ENCODE peak calls at places on chromosomes 4 and X, in four cellular contexts. T is cardiac muscle cell, O is SJSA1, S is IMR-90. U is an unnamed sample. For H3K4me1 and H3K27me3, the result is how much of the 10 kb centered on the place peaks cover.

GRCh38 chrX:41301438-41301824 is 32.5 kb upstream of the DDX3X start:
- DNase-seq in T (no peak), O (peak), S (no peak), U (no peak)

GRCh38 chrX:136268051-136269048 is 17.1 kb upstream of the MAP7D3 start:
- DNase-seq in T (peak), O (no peak), S (peak), U (no peak)

GRCh38 chr4:55397521-55398321 is 2.0 kb downstream of the TMEM165 start:
- DNase-seq in T (no peak), O (no peak), S (peak), U (no peak)

GRCh38 chr4:41136456-41136855 is 77.9 kb downstream of the APBB2 start:
- DNase-seq in T (no peak), O (no peak), S (no peak), U (no peak)

GRCh38 chr4:22389240-22389871 is 126.5 kb downstream of the ADGRA3 start:
- DNase-seq in T (peak), O (peak), S (peak), U (peak)

GRCh38 chr4:108622022-108622421 is 1.6 kb downstream of the RPL34 start:
- DNase-seq in T (no peak), O (no peak), S (no peak), U (no peak)

GRCh38 chrX:109774136-109774535 is 41.1 kb upstream of the ACSL4 start:
- DNase-seq in T (no peak), O (no peak), S (no peak), U (no peak)

GRCh38 chr4:27692098-27692679 is 831.5 kb downstream of the STIM2 start:
- DNase-seq in T (peak), O (peak), S (peak), U (no peak)

GRCh38 chr4:129403848-129404247 is 307.9 kb downstream of the C4orf33 start:
- DNase-seq in T (no peak), O (no peak), S (no peak), U (no peak)
- H3K4me3 ChIP-seq in T (no peak), O (no peak), S (no peak), U (no peak)

GRCh38 chr4:52941450-52941849 is 79.3 kb downstream of the RASL11B start:
- DNase-seq in T (no peak), O (no peak), S (no peak), U (no peak)
- H3K4me1 ChIP-seq in T (under half), O (under half), S (under half), U (under half)

GRCh38 chrX:28124416-28124815 is 143.2 kb upstream of the DCAF8L1 start:
- DNase-seq in T (no peak), O (no peak), S (peak), U (no peak)
- H3K27me3 ChIP-seq in T (under half), O (under half), S (under half), U (under half)

GRCh38 chrX:120549483-120550452 is 11.0 kb downstream of the CUL4B start:
- DNase-seq in T (no peak), O (peak), S (peak), U (no peak)
- H3K4me3 ChIP-seq in T (no peak), O (no peak), S (peak), U (no peak)

DNA sequence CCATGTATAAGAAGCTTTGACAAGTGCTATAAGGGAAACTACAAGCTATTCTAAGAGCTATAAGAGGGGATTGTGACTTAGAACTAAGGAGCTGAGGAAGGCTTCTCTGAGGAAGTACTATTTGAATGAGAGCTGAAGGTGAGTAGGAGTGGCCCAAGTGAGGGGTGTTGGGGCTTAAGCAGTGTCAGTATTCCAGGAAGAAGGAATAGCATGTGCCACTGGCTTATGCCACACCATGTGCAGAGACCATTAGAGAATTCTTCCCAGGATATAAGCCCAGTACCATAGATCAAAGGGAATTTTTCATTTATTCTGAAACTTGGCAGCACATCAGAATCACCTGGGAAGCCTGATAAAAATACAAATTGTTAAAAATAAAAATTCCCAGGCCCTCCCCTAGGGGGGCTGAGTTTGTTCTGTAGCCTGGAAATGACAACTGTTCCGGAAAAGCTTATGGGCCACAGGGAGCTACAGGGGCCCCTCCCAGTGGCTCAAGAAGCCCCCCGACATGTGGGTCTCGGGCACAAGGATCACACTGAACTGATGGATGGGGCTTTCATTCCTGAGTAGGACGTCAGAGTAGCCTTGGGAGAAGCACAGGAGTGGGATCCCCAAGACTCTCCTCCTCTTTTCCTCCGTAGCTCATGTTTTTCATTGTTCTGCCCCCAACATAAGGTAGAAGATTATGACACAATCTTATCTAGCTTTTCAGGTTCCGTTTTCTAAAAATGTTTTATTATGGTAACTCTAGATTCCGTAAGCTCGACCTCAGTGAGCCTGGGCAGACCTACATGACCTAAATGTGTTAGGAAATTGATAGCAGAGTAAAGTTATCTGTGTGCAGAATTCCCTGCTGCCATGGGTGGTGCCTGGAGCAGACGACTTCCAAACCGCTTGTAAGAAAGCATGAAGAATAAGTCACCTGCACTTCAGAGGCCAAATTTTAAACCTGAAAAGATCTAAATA is 119.3 kb downstream of the AFF1 start:
- DNase-seq in T (no peak), O (no peak), S (no peak), U (no peak)
- H3K4me1 ChIP-seq in T (under half), O (under half), S (under half), U (under half)

GRCh38 chr4:42265782-42266602 is 113.5 kb upstream of the BEND4 start:
- DNase-seq in T (no peak), O (no peak), S (no peak), U (no peak)
- H3K27me3 ChIP-seq in T (under half), O (under half), S (under half), U (under half)

DNA sequence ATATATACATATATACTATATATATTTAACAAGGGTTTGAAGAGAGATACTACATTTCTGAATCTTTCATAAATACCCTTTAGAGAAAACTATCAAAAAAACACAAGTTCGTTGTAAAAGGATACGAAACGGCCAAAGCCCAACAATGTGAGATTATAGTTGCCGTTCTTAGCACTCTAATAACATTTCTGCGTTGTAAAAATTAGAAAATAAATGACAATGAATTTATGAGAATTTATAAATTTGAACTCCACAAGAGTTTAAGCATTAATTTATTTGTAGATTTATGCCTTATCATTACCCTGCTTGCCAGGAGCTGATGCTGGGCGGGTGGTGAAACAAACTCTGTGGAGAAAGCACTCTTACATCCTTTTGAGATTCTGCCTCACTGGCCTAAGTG is 1.1 kb downstream of the WDR17 start:
- DNase-seq in T (no peak), O (no peak), S (no peak), U (no peak)
- H3K4me3 ChIP-seq in T (no peak), O (no peak), S (no peak), U (no peak)

GRCh38 chrX:154541896-154542722 is 4.5 kb downstream of the G6PD start:
- DNase-seq in T (no peak), O (peak), S (peak), U (peak)
- H3K4me1 ChIP-seq in T (under half), O (under half), S (under half), U (under half)

DNA sequence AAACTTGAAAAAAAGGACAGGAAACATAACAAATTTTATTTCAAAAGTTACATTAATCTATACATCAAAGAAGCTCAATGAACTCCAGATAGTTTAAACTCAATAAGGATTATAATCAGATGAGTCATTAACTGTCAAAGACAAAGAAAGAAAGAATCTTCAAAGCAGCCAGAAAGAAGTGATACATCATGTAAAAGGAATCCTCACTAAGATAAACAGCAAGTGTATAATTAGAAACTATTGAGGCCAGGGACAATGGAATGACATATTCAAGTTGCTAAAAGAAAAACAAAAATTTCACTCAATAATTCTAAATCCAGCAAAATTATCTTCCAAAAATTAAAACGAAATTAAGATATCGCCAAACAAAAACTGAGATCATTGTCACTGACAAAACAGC is 161.6 kb upstream of the NWD2 start:
- DNase-seq in T (no peak), O (no peak), S (no peak), U (no peak)
- H3K27me3 ChIP-seq in T (under half), O (under half), S (under half), U (under half)

DNA sequence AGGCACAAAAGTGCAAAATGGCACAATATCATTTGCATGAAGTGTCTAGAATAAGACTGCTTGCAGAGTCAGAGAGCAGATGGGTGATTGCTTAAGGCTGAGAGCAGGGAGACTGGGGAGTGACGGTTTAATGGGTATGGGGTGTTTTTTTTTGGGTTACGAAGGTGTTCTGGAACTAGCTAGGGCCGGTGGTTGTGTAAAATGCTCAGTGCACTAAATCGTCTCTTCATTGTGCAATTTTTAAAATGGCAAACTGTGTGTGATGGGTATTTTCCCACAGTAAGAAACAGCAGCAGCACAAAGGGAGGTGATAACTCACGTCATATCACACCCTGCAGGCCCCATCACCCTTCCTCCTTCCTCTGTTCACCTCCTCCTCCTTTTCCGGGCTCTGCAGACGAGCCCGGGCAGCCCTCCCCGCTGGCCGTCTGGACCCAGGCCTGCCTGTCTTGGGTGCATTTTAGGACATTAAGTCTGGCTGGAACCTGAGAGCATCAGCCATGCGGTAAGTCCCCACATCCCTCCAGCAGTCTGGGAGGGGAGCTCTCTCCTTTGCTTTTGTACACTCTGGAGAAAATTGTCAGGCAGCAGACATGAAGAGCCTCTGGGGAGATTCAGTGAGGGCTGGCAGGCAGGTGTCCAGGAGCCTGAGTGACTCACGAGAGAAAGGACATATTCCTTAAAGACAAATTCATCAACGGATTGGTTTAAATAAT is 42.7 kb downstream of the ASMT start:
- DNase-seq in T (peak), O (no peak), S (no peak), U (peak)
- H3K4me3 ChIP-seq in T (no peak), O (no peak), S (no peak), U (no peak)

U was measured in right cardiac atrium.